ENCODE peak calls at places on chromosome 4, in ten cellular contexts. Z, O, G, Q, V, E, D, R, F and I are unnamed samples.
A peak's percentile ranks its signal among the peaks of the same experiment; 100 is the strongest.

GRCh38 chr4:102620697-102621497 is 119.7 kb downstream of the NFKB1 start:
- DNase-seq in Z (no peak), O (no peak), G (peak; percentile 66), Q (peak; percentile 69), V (peak; percentile 80), E (no peak), D (peak; percentile 59), R (peak; percentile 88), F (no peak), I (no peak)

GRCh38 chr4:109588176-109588575 is 28.1 kb downstream of the MCUB start:
- DNase-seq in Z (no peak), O (no peak), G (no peak), Q (no peak), V (no peak), E (no peak), D (no peak), R (no peak), F (no peak), I (no peak)

GRCh38 chr4:158783775-158784174 is 14.9 kb downstream of the FNIP2 start:
- DNase-seq in Z (no peak), O (no peak), G (no peak), Q (no peak), V (no peak), E (no peak), D (no peak), R (peak; percentile 71), F (no peak), I (no peak)

GRCh38 chr4:174156239-174156826 is 127.1 kb downstream of the FBXO8 start:
- DNase-seq in Z (no peak), O (no peak), G (peak; percentile 62), Q (no peak), V (peak; percentile 29), E (no peak), D (peak; percentile 58), R (peak; percentile 13), F (no peak), I (no peak)

GRCh38 chr4:153518637-153519384 is 52.7 kb downstream of the TMEM131L start:
- DNase-seq in Z (no peak), O (no peak), G (no peak), Q (no peak), V (no peak), E (no peak), D (no peak), R (no peak), F (no peak), I (no peak)

GRCh38 chr4:67892905-67893304 is 9.1 kb upstream of the TMPRSS11D start:
- DNase-seq in Z (no peak), O (no peak), G (peak; percentile 14), Q (no peak), V (no peak), E (no peak), D (peak; percentile 56), R (no peak), F (no peak), I (no peak)

GRCh38 chr4:56995525-56995924 is 16.8 kb downstream of the POLR2B start:
- DNase-seq in Z (no peak), O (no peak), G (no peak), Q (no peak), V (peak; percentile 76), E (no peak), D (no peak), R (peak; percentile 97), F (no peak), I (no peak)

GRCh38 chr4:157984285-157984911 is 188.4 kb downstream of the GASK1B start:
- DNase-seq in Z (no peak), O (no peak), G (no peak), Q (no peak), V (no peak), E (no peak), D (no peak), R (no peak), F (no peak), I (no peak)

GRCh38 chr4:155745984-155746383 is 12.8 kb upstream of the GUCY1B1 start:
- DNase-seq in Z (no peak), O (no peak), G (no peak), Q (peak; percentile 76), V (peak; percentile 1), E (no peak), D (no peak), R (peak; percentile 66), F (no peak), I (no peak)

GRCh38 chr4:86918539-86919072 is 16.2 kb upstream of the AFF1 start:
- DNase-seq in Z (no peak), O (no peak), G (no peak), Q (no peak), V (peak; percentile 60), E (no peak), D (no peak), R (peak; percentile 73), F (no peak), I (no peak)

GRCh38 chr4:68348577-68348976 is 1.3 kb downstream of the YTHDC1 start:
- DNase-seq in Z (no peak), O (no peak), G (no peak), Q (no peak), V (no peak), E (no peak), D (no peak), R (no peak), F (no peak), I (no peak)

GRCh38 chr4:20288846-20289512 is 37.3 kb downstream of the SLIT2 start:
- DNase-seq in Z (no peak), O (no peak), G (no peak), Q (no peak), V (no peak), E (no peak), D (no peak), R (peak; percentile 39), F (no peak), I (no peak)

GRCh38 chr4:143232277-143232676 is 47.6 kb downstream of the USP38 start:
- DNase-seq in Z (no peak), O (no peak), G (no peak), Q (no peak), V (no peak), E (no peak), D (no peak), R (no peak), F (no peak), I (no peak)

GRCh38 chr4:168480991-168481588 is 798 bp upstream of the DDX60L start:
- DNase-seq in Z (no peak), O (no peak), G (no peak), Q (no peak), V (peak; percentile 37), E (no peak), D (no peak), R (peak; percentile 87), F (peak; percentile 36), I (no peak)

GRCh38 chr4:104983615-104984179 is 163.0 kb upstream of the TET2 start:
- DNase-seq in Z (no peak), O (no peak), G (no peak), Q (no peak), V (no peak), E (no peak), D (no peak), R (no peak), F (no peak), I (no peak)

GRCh38 chr4:141153751-141154510 is 20.7 kb upstream of the RNF150 start:
- DNase-seq in Z (no peak), O (no peak), G (peak; percentile 52), Q (no peak), V (no peak), E (no peak), D (peak; percentile 5), R (peak; percentile 36), F (no peak), I (no peak)

DNA sequence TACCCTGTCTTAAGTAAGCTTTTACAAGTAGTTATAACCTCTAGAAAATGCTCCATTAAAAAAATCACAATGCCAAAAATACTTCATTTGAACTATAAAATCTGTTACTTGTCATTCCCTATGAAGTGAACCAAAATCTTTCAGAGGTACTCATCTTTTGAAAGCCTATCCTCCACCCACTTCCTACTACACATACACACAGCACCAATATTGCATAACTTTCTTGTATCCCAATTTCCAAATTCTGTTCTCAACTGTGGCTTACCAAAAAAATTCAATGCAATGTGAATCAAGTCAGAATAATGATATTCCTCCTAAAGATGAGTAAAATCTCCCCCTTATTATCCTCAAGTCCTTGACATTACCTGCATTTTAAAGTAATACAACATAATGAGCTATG is 15.9 kb downstream of the DHX15 start:
- DNase-seq in Z (no peak), O (no peak), G (no peak), Q (no peak), V (no peak), E (no peak), D (no peak), R (no peak), F (no peak), I (no peak)
- H3K36me3 ChIP-seq in Z (peaks cover 51% of the 10 kb centered on the region), O (no peaks in the 10 kb centered on the region), G (peaks cover 19% of the 10 kb centered on the region), Q (no peaks in the 10 kb centered on the region), V (peaks cover 30% of the 10 kb centered on the region), E (peaks cover 3% of the 10 kb centered on the region), D (peaks cover 28% of the 10 kb centered on the region), R (peaks cover 1% of the 10 kb centered on the region), F (peaks cover 17% of the 10 kb centered on the region), I (no peaks in the 10 kb centered on the region)

DNA sequence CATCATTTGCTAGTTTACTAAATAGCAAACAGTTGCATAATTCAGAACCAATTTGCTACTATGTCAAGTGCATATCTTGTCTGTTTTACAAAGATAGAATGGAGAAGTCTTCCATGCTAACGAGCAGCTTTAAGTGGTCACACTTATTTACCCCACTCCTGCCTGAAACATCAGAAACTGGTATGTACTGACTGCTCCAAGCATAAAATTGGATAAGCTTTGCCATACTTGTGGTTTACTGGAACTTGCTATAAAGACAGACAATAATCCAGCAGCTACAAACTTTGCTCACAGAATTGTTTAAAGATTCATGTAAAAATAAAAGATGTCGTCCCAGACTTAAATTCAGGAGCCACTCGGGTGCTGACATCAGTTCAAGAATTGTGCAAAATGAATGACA is 13.3 kb upstream of the CDKL2 start:
- DNase-seq in Z (no peak), O (no peak), G (no peak), Q (no peak), V (no peak), E (no peak), D (no peak), R (peak; percentile 44), F (no peak), I (no peak)
- H3K36me3 ChIP-seq in Z (peaks cover 52% of the 10 kb centered on the region), O (no peaks in the 10 kb centered on the region), G (peaks cover 47% of the 10 kb centered on the region), Q (no peaks in the 10 kb centered on the region), V (peaks cover 46% of the 10 kb centered on the region), E (peaks cover 51% of the 10 kb centered on the region), D (peaks cover 50% of the 10 kb centered on the region), R (peaks cover 9% of the 10 kb centered on the region), F (peaks cover 42% of the 10 kb centered on the region), I (no peaks in the 10 kb centered on the region)

GRCh38 chr4:41990383-41991111 is at the start of gene SLC30A9:
- DNase-seq in Z (peak; percentile 97), O (peak; percentile 90), G (peak; percentile 96), Q (peak; percentile 80), V (peak; percentile 92), E (peak; percentile 99), D (peak; percentile 98), R (peak; percentile 95), F (peak; percentile 93), I (peak; percentile 95)
- H3K36me3 ChIP-seq in Z (no peaks in the 10 kb centered on the region), O (no peaks in the 10 kb centered on the region), G (no peaks in the 10 kb centered on the region), Q (no peaks in the 10 kb centered on the region), V (no peaks in the 10 kb centered on the region), E (no peaks in the 10 kb centered on the region), D (no peaks in the 10 kb centered on the region), R (no peaks in the 10 kb centered on the region), F (no peaks in the 10 kb centered on the region), I (no peaks in the 10 kb centered on the region)

DNA sequence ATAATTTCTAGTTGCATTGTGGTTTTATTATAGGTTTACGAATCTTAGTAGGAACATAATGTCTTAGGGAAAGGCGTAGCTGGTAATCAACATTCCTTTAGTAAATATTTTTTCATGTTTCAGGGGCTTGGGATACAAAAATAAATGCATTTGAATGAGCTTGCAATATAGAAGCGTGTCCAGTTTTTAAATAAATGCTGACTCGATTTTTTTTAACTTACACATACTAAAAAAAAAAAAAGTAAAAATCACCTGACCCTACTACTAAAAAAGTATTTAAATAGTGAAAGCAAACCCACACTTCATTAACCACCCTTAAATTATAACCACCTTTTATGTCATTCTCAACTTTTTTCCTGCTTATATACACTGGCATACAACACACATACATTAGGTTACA is 29.6 kb downstream of the SMARCAD1 start:
- DNase-seq in Z (no peak), O (no peak), G (no peak), Q (no peak), V (no peak), E (no peak), D (no peak), R (no peak), F (no peak), I (no peak)
- H3K36me3 ChIP-seq in Z (peaks cover 53% of the 10 kb centered on the region), O (no peaks in the 10 kb centered on the region), G (peaks cover 29% of the 10 kb centered on the region), Q (peaks cover 1% of the 10 kb centered on the region), V (peaks cover 7% of the 10 kb centered on the region), E (peaks cover 16% of the 10 kb centered on the region), D (peaks cover 28% of the 10 kb centered on the region), R (no peaks in the 10 kb centered on the region), F (peaks cover 34% of the 10 kb centered on the region), I (no peaks in the 10 kb centered on the region)